ENCODE peak calls at places on chromosomes 3 and 15, in four cellular contexts. P, M, L and Y are unnamed samples.

GRCh38 chr3:37620071-37620635 is 241.5 kb upstream of the CTDSPL start:
- DNase-seq in M (no peak), L (no peak), P (no peak), Y (no peak)

GRCh38 chr3:13282986-13283876 is 136.9 kb downstream of the NUP210 start:
- DNase-seq in M (no peak), P (peak), L (no peak), Y (peak)

GRCh38 chr3:174776123-174776522 is 83.0 kb upstream of the NAALADL2 start:
- DNase-seq in P (no peak), L (no peak), M (no peak), Y (no peak)

GRCh38 chr3:101936419-101937331 is 87.4 kb downstream of the NFKBIZ start:
- DNase-seq in P (no peak), L (no peak), M (peak), Y (no peak)

GRCh38 chr3:149199474-149199873 is 22.2 kb downstream of the CP start:
- DNase-seq in L (no peak), P (no peak), M (no peak), Y (no peak)

GRCh38 chr15:72685301-72685924 is 569 bp downstream of the HIGD2B start:
- DNase-seq in L (peak), P (no peak), M (no peak), Y (no peak)

GRCh38 chr3:171435757-171436156 is 24.4 kb downstream of the TNIK start:
- DNase-seq in L (no peak), M (no peak), P (no peak), Y (no peak)

GRCh38 chr3:194574639-194575483 is 58.4 kb downstream of the TMEM44 start:
- DNase-seq in L (no peak), M (no peak), P (peak), Y (no peak)

GRCh38 chr15:98794754-98795153 is 146.4 kb downstream of the IGF1R start:
- DNase-seq in P (no peak), L (peak), M (no peak), Y (no peak)

GRCh38 chr15:101620645-101621044 is 31.5 kb downstream of the TM2D3 start:
- DNase-seq in M (peak), P (no peak), L (no peak), Y (no peak)

GRCh38 chr3:178062126-178062525 is 474.1 kb upstream of the KCNMB2 start:
- DNase-seq in P (no peak), L (no peak), M (no peak), Y (no peak)

GRCh38 chr3:15214758-15215157 is 8.7 kb downstream of the CAPN7 start:
- DNase-seq in L (no peak), P (no peak), M (no peak), Y (no peak)

GRCh38 chr15:85013785-85014184 is 32.1 kb downstream of the PDE8A start:
- DNase-seq in L (no peak), P (no peak), M (no peak), Y (no peak)

GRCh38 chr3:183455064-183455463 is 26.6 kb upstream of the MCF2L2 start:
- DNase-seq in L (peak), P (no peak), M (no peak), Y (no peak)

GRCh38 chr15:66774001-66774814 is 72.2 kb downstream of the SMAD6 start:
- DNase-seq in P (peak), L (peak), M (no peak), Y (peak)

GRCh38 chr3:13801361-13802214 is 78.3 kb downstream of the WNT7A start:
- DNase-seq in L (no peak), P (no peak), M (no peak), Y (no peak)

GRCh38 chr3:5160926-5161858 is 26.3 kb upstream of the EDEM1 start:
- DNase-seq in P (no peak), L (no peak), M (no peak), Y (peak)

GRCh38 chr15:42146551-42147430 is 9.6 kb downstream of the PLA2G4F start:
- DNase-seq in L (no peak), P (peak), M (no peak), Y (no peak)

GRCh38 chr3:4813855-4814254 is 165.4 kb upstream of the BHLHE40 start:
- DNase-seq in M (no peak), L (no peak), P (peak), Y (no peak)

GRCh38 chr3:71532639-71533395 is 50.7 kb downstream of the FOXP1 start:
- DNase-seq in M (no peak), L (no peak), P (no peak), Y (no peak)

GRCh38 chr3:94862703-94863102 is 799.8 kb downstream of the NSUN3 start:
- DNase-seq in P (no peak), M (no peak), L (peak), Y (no peak)

GRCh38 chr15:66298803-66299251 is 5.5 kb downstream of the DIS3L start:
- DNase-seq in P (no peak), M (no peak), L (no peak), Y (no peak)

GRCh38 chr3:41364736-41365135 is 165.4 kb downstream of the CTNNB1 start:
- DNase-seq in M (no peak), L (no peak), P (no peak), Y (no peak)

GRCh38 chr3:43372809-43373587 is 86.7 kb downstream of the SNRK start:
- DNase-seq in L (no peak), P (no peak), M (no peak), Y (no peak)
- H3K9ac ChIP-seq in L (no peak), P (no peak), M (no peak), Y (no peak)

GRCh38 chr15:58758141-58758540 is 8.6 kb upstream of the ADAM10 start:
- DNase-seq in P (no peak), L (no peak), M (no peak), Y (no peak)
- TF ChIP-seq ZBTB33 in P (no peak), L (no peak), M (no peak), Y (no peak)

GRCh38 chr3:159655202-159655601 is 333.4 kb upstream of the IL12A start:
- DNase-seq in P (no peak), L (no peak), M (no peak), Y (no peak)

GRCh38 chr3:159649951-159650350 is 338.7 kb upstream of the IL12A start:
- DNase-seq in L (no peak), M (no peak), P (no peak), Y (no peak)

GRCh38 chr3:159652452-159652851 is 336.2 kb upstream of the IL12A start:
- DNase-seq in L (no peak), M (no peak), P (no peak), Y (no peak)

GRCh38 chr3:159650751-159651150 is 337.9 kb upstream of the IL12A start:
- DNase-seq in M (no peak), P (no peak), L (no peak), Y (no peak)

DNA sequence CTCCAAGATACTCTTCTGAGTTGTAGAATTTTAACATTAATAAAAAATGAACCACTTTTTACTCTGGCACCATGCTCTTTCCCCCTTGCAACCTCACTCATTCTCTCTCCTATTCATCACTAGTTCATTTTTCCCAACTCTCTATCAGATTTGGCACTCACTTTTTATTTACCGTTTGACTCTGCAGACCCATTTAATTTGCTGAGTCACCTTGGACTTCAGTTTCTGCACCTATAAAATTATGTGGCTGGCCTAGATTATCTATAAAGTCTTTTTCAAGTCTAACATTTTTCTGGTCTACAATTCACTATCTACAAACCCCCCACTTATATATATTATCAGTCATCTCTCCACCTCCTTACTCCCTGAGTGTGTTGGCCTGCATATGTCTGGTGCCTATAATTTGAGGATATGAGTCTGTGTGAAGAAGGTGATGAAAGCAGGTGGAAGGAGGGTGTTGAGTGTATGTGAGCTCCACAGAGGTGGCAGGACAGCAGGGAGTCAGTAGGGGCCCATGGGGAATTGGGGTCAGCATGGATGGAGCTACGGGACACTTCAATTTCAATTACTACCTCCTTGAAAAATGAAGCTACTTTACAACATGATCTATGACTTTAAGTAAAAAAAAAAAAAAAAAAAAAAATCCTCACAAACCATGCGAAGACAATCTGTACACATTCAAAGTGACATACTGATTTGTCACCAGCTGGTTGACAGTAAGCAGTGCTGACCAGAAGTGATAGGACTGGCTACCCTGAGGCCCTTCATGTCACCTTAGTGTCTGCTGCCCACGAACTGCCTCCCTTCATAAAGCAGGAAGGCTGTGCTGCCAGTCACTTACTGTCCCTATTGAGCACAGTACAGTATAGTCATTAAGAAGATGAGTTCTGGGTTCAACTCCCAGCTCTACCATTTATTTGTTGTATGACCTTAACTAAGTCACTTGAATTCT is 334.2 kb upstream of the IL12A start:
- DNase-seq in M (no peak), L (no peak), P (no peak), Y (no peak)
- TF ChIP-seq ZNF274 in M (no peak), L (no peak), P (no peak), Y (no peak)

DNA sequence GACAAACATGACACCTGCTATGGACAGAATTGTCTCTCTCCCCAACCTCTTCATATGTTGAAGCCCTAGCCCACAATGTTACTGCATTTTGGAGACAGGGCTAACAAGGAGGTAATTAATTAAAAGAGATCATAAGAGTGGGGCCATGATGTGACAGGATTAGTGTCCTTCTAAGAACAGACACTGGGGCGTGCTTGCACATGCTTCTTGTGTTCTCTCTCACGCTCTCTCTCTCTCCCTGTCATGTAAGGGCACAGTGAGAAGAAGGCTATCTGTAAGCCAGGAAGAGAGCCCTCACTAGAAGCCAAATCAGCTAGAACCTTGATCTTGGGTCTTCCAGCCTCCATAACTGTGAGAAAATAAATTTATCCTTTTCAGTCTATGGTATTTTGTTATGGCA is 56.0 kb upstream of the TSPAN3 start:
- DNase-seq in P (no peak), M (no peak), L (no peak), Y (no peak)
- H3K9ac ChIP-seq in P (no peak), M (no peak), L (no peak), Y (no peak)

DNA sequence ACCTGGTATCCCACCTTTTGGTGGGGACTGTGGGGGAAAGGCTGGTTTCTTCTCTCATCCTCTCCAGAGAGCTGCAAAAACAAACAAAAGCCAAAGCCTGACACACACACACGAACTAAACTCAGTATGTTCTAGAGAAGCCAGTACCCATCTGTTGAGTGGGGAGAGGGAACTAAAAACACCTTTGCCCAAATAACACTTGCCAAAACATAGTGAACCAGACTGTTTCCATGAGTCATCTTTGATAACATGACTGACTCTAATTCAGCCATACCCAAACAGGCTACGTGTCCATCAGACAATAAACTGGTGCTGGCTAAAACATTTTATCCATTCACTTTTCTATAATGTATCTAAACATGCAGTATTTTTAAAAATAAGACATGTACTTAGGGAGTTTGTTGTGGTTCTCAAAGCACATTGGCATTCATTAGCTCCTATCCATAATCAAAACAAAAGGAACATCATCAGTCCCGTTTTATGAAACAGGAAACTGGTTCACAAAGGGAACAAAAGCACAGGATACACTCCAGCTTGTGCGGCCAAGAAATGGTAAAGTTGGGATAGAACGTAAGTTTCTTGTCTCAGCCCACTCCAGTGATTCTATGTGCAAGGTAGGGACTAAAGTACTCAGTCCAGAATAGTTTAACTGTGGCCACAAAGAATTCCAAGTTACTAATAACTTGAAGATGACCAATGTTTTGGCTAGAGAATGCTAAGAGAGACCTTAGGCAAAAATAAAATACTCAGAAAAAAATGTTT is 16.1 kb downstream of the LYSMD2 start:
- DNase-seq in M (no peak), L (no peak), P (no peak), Y (no peak)
- TF ChIP-seq ZBTB33 in M (no peak), L (no peak), P (no peak), Y (no peak)

DNA sequence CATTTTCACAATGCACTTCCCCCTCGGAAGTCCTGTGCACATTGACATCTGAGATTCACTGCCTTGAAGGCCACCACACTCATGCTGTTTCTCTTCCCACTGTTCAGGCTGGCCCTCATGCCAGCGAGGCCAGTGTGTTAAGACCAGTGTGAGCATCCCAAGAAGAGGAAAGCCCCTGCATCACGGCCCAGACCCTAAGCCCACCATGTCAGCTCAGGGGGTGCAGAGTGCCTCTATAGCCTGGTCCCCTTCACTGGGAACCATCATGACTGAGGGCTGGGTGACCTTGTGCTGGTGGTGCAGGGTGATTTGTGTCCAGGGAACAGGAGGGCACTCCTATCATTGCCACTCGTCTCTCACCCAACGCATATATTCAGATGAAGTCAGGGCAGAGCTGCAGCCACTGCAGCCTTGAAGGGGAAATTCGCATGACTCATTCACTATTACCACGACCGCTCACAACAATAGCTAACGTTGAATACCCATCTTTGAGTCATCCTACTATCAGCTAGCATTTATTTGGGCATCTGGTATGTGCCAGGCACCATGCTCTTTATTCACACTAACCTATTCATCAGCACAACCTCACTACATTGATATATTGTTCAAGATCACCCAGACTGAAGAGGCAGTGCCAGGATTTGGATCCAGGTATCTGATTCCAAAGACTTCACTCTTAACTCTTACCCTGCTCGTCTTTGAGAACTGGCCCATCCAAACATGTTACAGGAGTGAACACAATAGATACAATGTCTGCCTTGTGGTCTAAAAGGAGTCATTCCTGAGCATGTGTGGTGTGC is 58.8 kb upstream of the SLC6A11 start:
- DNase-seq in L (no peak), P (no peak), M (no peak), Y (no peak)
- TF ChIP-seq ZNF274 in L (no peak), P (no peak), M (no peak), Y (no peak)

DNA sequence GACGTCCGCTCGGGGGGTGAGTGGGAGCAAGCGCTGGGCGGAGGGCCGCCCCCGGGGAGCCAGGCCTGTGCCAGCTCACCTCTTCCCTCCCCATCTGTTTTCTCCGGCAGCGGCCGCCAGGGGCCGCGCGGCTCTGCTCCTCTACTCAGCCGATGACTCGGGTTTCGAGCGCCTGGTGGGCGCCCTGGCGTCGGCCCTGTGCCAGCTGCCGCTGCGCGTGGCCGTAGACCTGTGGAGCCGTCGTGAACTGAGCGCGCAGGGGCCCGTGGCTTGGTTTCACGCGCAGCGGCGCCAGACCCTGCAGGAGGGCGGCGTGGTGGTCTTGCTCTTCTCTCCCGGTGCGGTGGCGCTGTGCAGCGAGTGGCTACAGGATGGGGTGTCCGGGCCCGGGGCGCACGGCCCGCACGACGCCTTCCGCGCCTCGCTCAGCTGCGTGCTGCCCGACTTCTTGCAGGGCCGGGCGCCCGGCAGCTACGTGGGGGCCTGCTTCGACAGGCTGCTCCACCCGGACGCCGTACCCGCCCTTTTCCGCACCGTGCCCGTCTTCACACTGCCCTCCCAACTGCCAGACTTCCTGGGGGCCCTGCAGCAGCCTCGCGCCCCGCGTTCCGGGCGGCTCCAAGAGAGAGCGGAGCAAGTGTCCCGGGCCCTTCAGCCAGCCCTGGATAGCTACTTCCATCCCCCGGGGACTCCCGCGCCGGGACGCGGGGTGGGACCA is 632 bp upstream of the CRELD1 start:
- DNase-seq in M (peak), P (peak), L (peak), Y (peak)
- H3K9ac ChIP-seq in M (peak), P (peak), L (peak), Y (peak)

GRCh38 chr3:150736316-150736719 is 26.7 kb downstream of the SIAH2 start:
- DNase-seq in P (no peak), M (no peak), L (peak), Y (no peak)

GRCh38 chr3:150739200-150739863 is 23.6 kb downstream of the SIAH2 start:
- DNase-seq in M (no peak), L (peak), P (no peak), Y (no peak)

GRCh38 chr3:150738688-150739087 is 24.3 kb downstream of the SIAH2 start:
- DNase-seq in L (no peak), P (no peak), M (no peak), Y (no peak)

GRCh38 chr3:150736903-150737832 is 25.8 kb downstream of the SIAH2 start:
- DNase-seq in M (no peak), L (peak), P (no peak), Y (no peak)

DNA sequence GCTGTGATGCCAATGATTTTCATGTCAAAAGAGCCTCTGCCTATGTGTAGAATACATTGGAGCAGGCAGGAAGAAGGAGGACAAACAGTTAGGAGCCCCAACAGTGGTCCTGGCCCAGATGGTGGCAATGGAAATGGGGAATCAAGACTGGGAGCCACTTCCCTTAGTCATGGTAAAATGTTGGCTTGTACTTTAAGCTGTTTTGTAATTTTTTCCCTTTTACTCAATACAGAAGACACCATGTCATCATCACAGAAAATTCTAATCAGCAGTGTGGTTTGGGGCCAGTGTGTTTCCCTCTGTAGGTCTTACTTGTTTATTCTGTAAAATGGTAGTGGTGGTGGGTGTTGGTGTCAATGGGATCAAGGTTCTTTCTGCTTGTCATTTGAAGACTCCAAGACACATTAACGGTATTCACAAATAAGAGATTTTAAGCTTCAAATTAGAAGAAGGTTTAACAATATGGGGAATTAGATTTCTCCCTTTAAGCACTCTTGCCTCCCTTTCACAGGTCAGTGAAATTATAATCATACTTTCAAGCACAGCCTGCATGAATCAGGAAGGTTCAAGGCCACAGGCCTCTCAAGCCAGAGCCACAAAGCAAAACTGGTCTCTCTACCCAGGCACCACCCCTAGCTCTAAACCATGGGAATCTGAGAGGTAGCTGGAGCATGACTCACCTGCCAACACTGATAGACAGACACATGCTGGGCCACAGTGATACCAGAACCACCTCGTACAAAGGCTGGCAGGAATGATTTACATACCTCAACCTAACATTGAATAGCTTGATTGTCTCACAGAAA is 24.9 kb downstream of the SIAH2 start:
- DNase-seq in P (peak), L (peak), M (peak), Y (peak)
- TF ChIP-seq ZBTB33 in P (no peak), L (no peak), M (no peak), Y (no peak)